ENCODE peak calls at places on chromosomes 5 and 9, in four cellular contexts. E is GM12878, S is GM12891, G is K562. N is an unnamed sample.

GRCh38 chr5:78537821-78538220 is 110.8 kb downstream of the LHFPL2 start:
- DNase-seq in E (no peak), S (peak), G (peak), N (peak)

GRCh38 chr5:42923710-42924109 is 112.0 kb upstream of the SELENOP start:
- DNase-seq in E (no peak), S (no peak), G (no peak), N (no peak)

GRCh38 chr9:107869111-107869510 is 379.5 kb upstream of the KLF4 start:
- DNase-seq in E (no peak), S (no peak), G (no peak), N (no peak)

GRCh38 chr5:103424008-103424407 is 138.6 kb downstream of the NUDT12 start:
- DNase-seq in E (no peak), S (no peak), G (no peak), N (no peak)

GRCh38 chr5:172939561-172939960 is 19.7 kb upstream of the RPL26L1 start:
- DNase-seq in E (no peak), S (no peak), G (no peak), N (no peak)

GRCh38 chr5:36648426-36648825 is 42.0 kb downstream of the SLC1A3 start:
- DNase-seq in E (no peak), S (no peak), G (no peak), N (no peak)

GRCh38 chr9:95509851-95510529 is 6.8 kb downstream of the PTCH1 start:
- DNase-seq in E (no peak), S (no peak), G (no peak), N (no peak)

GRCh38 chr5:79183011-79183410 is 52.9 kb upstream of the JMY start:
- DNase-seq in E (no peak), S (no peak), G (no peak), N (no peak)

GRCh38 chr9:3136999-3137675 is 293.2 kb upstream of the PUM3 start:
- DNase-seq in E (no peak), S (no peak), G (no peak), N (no peak)

GRCh38 chr5:11619339-11620028 is 284.8 kb downstream of the CTNND2 start:
- DNase-seq in E (no peak), S (no peak), G (no peak), N (no peak)

GRCh38 chr5:53403758-53404157 is 76.7 kb upstream of the FST start:
- DNase-seq in E (no peak), S (no peak), G (no peak), N (no peak)

GRCh38 chr5:170151105-170151831 is 45.6 kb downstream of the FOXI1 start:
- DNase-seq in E (no peak), S (no peak), G (peak), N (no peak)

GRCh38 chr9:131999692-132000551 is 79.7 kb downstream of the MED27 start:
- DNase-seq in E (peak), S (no peak), G (no peak), N (no peak)

GRCh38 chr5:169668732-169669131 is 31.7 kb downstream of the DOCK2 start:
- DNase-seq in E (no peak), S (no peak), G (no peak), N (no peak)

GRCh38 chr5:100430268-100430900 is 104.8 kb upstream of the FAM174A start:
- DNase-seq in E (peak), S (peak), G (peak), N (peak)

GRCh38 chr5:138111937-138112336 is 27.3 kb downstream of the NME5 start:
- DNase-seq in E (no peak), S (no peak), G (no peak), N (no peak)

GRCh38 chr9:135345775-135346433 is 133.7 kb upstream of the PPP1R26 start:
- DNase-seq in E (no peak), S (no peak), G (no peak), N (no peak)

GRCh38 chr5:138952962-138953361 is 77.8 kb upstream of the LRRTM2 start:
- DNase-seq in E (no peak), S (no peak), G (no peak), N (no peak)

GRCh38 chr9:91245432-91246313 is 116.0 kb downstream of the AUH start:
- DNase-seq in E (no peak), S (no peak), G (peak), N (no peak)

GRCh38 chr5:81852277-81853004 is 101.5 kb upstream of the SSBP2 start:
- DNase-seq in E (no peak), S (no peak), G (peak), N (peak)

GRCh38 chr5:82595083-82595482 is 316.9 kb upstream of the RPS23 start:
- DNase-seq in E (no peak), S (no peak), G (no peak), N (no peak)

GRCh38 chr5:151556808-151557207 is 34.3 kb downstream of the FAT2 start:
- DNase-seq in E (no peak), S (peak), G (no peak), N (peak)

GRCh38 chr5:83255268-83255667 is 177.9 kb downstream of the XRCC4 start:
- DNase-seq in E (no peak), S (no peak), G (no peak), N (no peak)

GRCh38 chr9:91907387-91908292 is 42.4 kb downstream of the ROR2 start:
- DNase-seq in E (no peak), S (no peak), G (peak), N (no peak)

GRCh38 chr5:91271999-91272398 is 111.1 kb downstream of the ARRDC3 start:
- DNase-seq in E (peak), S (no peak), G (no peak), N (no peak)

GRCh38 chr5:134227259-134227658 is 1.4 kb upstream of the PPP2CA start:
- DNase-seq in E (no peak), S (no peak), G (peak), N (no peak)

GRCh38 chr5:5340206-5340729 is 82.2 kb upstream of the ICE1 start:
- DNase-seq in E (no peak), S (no peak), G (peak), N (no peak)

GRCh38 chr5:140364472-140364765 is 4.4 kb downstream of the SLC4A9 start:
- DNase-seq in E (no peak), S (no peak), G (no peak), N (no peak)

GRCh38 chr5:10634056-10634455 is 70.2 kb downstream of the ANKRD33B start:
- DNase-seq in E (no peak), S (no peak), G (no peak), N (no peak)

GRCh38 chr9:14165376-14166035 is 148.4 kb downstream of the NFIB start:
- DNase-seq in E (no peak), S (no peak), G (no peak), N (no peak)

GRCh38 chr5:32319392-32319791 is 6.7 kb upstream of the MTMR12 start:
- DNase-seq in E (no peak), S (no peak), G (no peak), N (no peak)

GRCh38 chr5:53917095-53917494 is 356.7 kb downstream of the NDUFS4 start:
- DNase-seq in E (no peak), S (no peak), G (no peak), N (no peak)

GRCh38 chr5:74895906-74896305 is 29.7 kb upstream of the FAM169A start:
- DNase-seq in E (no peak), S (no peak), G (no peak), N (no peak)

GRCh38 chr9:35366627-35367026 is 123.3 kb upstream of the RUSC2 start:
- DNase-seq in E (no peak), S (no peak), G (no peak), N (no peak)

GRCh38 chr5:132768485-132768868 is 8.6 kb downstream of the SEPTIN8 start:
- DNase-seq in E (no peak), S (no peak), G (no peak), N (no peak)

GRCh38 chr9:32300373-32300772 is 84.1 kb upstream of the ACO1 start:
- DNase-seq in E (no peak), S (no peak), G (no peak), N (no peak)

DNA sequence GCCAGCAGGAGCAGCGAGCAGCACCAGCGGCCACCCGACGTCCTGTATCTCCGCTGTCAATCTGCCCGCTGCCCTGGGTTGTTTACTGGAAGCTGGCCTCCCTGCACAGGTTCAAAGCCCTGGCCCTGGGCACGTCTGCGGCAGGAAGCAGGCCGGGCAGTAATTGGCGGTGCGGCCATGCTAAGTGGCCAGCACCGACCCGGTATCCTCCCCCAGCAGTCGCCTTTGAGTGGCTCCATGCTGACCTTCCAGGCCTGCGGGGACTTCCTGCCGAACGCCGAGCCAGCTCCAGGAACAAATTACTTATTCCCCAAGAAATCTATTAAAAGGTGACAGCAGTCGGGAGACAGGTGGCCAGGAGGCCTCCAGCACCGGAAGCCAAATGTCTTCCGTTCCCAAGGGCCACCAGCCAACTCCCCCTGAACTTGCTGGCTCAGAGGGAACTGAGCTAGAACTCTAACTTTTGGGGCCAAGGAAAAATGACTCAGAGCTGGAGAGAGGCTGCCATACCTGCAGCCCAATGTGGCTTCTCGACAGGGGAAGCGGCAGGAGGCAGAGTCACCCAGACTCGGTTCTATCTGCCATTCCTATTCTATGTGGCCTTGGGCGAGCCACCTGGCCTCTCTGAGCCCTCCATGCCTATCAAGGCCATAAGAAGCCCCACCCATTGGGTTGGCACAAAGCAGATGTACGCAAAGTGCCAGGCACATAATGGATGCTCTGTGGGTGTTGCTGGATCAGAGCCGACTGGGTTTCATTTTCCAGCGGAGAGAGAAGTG is 13.7 kb upstream of the PSMB7 start:
- DNase-seq in E (no peak), S (no peak), G (no peak), N (no peak)
- TF ChIP-seq SPI1 in E (no peak), S (no peak), G (no peak), N (no peak)

GRCh38 chr5:149654893-149655505 is 73.7 kb downstream of the ARHGEF37 start:
- DNase-seq in E (no peak), S (no peak), G (no peak), N (no peak)

GRCh38 chr5:149652697-149653096 is 71.4 kb downstream of the ARHGEF37 start:
- DNase-seq in E (no peak), S (no peak), G (no peak), N (no peak)

GRCh38 chr5:149647334-149647733 is 66.0 kb downstream of the ARHGEF37 start:
- DNase-seq in E (no peak), S (no peak), G (no peak), N (no peak)

GRCh38 chr5:149654282-149654681 is 73.0 kb downstream of the ARHGEF37 start:
- DNase-seq in E (no peak), S (no peak), G (no peak), N (no peak)

DNA sequence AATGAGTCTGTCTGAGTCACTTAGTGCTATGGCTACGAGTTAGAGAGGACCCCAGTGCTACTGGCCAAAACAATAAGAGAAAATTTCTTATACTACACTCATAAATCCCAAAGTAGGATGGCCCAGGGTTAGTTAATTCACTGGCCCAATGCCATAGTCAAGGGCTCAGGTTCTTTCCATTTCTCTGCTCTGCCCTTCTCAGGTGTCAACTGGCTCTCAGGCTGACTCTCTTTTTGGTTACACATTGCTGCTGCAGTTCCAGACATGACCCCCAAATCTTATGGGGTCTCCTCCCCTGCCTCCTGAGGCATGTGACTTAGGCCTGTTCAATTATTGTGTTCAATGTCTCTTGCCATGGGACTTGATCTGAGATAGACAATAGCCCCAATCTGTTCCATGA is 70.4 kb downstream of the ARHGEF37 start:
- DNase-seq in E (no peak), S (no peak), G (no peak), N (no peak)
- TF ChIP-seq SPI1 in E (no peak), S (no peak), G (no peak), N (no peak)

GRCh38 chr5:118040496-118040895 is 947.9 kb downstream of the DTWD2 start:
- DNase-seq in E (no peak), S (no peak), G (no peak), N (no peak)

GRCh38 chr5:118044169-118044568 is 944.2 kb downstream of the DTWD2 start:
- DNase-seq in E (no peak), S (no peak), G (no peak), N (no peak)

GRCh38 chr5:118043531-118043930 is 944.8 kb downstream of the DTWD2 start:
- DNase-seq in E (no peak), S (no peak), G (no peak), N (no peak)

GRCh38 chr5:118042076-118042475 is 946.3 kb downstream of the DTWD2 start:
- DNase-seq in E (no peak), S (no peak), G (no peak), N (no peak)
- TF ChIP-seq SPI1 in E (no peak), S (no peak), G (no peak), N (no peak)

GRCh38 chr9:128159073-128159783 is 837 bp upstream of the BBLN start:
- DNase-seq in E (peak), S (no peak), G (peak), N (peak)
- TF ChIP-seq SPI1 in E (no peak), S (no peak), G (no peak), N (peak)

GRCh38 chr5:178487911-178488310 is 102.3 kb downstream of the COL23A1 start:
- DNase-seq in E (no peak), S (no peak), G (no peak), N (no peak)

GRCh38 chr5:178489281-178489976 is 100.8 kb downstream of the COL23A1 start:
- DNase-seq in E (no peak), S (no peak), G (no peak), N (peak)

GRCh38 chr5:178483620-178484019 is 106.6 kb downstream of the COL23A1 start:
- DNase-seq in E (no peak), S (no peak), G (no peak), N (peak)

GRCh38 chr5:178488696-178489095 is 101.5 kb downstream of the COL23A1 start:
- DNase-seq in E (no peak), S (no peak), G (no peak), N (no peak)

DNA sequence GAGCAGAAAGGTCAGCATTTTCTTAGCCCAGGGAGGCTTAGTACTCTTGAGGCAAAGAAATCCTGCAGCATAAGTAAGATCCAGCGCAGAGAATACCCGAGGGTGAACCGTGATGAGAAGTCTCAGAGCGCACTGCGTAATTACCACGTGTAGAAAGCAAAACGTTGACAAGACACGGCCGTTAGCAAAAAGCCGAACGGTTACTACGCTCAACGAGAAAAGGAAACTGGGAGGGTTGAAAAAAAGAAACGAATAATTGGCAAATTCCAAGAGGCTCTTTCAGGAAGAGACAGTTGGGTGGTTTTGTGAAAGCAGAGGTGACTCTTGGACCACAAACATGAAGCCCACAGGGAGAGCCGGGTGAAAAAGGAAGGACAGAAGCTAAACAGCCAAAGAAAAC is 103.9 kb downstream of the COL23A1 start:
- DNase-seq in E (no peak), S (no peak), G (no peak), N (peak)
- TF ChIP-seq SPI1 in E (no peak), S (no peak), G (no peak), N (no peak)

GRCh38 chr9:23587433-23587832 is 238.6 kb downstream of the ELAVL2 start:
- DNase-seq in E (no peak), S (no peak), G (no peak), N (no peak)

GRCh38 chr9:23586906-23587305 is 239.1 kb downstream of the ELAVL2 start:
- DNase-seq in E (no peak), S (no peak), G (no peak), N (no peak)

GRCh38 chr9:23581936-23582335 is 244.1 kb downstream of the ELAVL2 start:
- DNase-seq in E (no peak), S (no peak), G (no peak), N (peak)

GRCh38 chr9:23587903-23588302 is 238.1 kb downstream of the ELAVL2 start:
- DNase-seq in E (no peak), S (no peak), G (no peak), N (no peak)

GRCh38 chr9:23582836-23583235 is 243.2 kb downstream of the ELAVL2 start:
- DNase-seq in E (no peak), S (no peak), G (no peak), N (no peak)
- TF ChIP-seq SPI1 in E (no peak), S (no peak), G (no peak), N (no peak)

GRCh38 chr9:137275937-137276756 is 1.4 kb upstream of the TOR4A start:
- DNase-seq in E (no peak), S (no peak), G (no peak), N (no peak)
- TF ChIP-seq SPI1 in E (no peak), S (no peak), G (no peak), N (no peak)

GRCh38 chr5:39761199-39761580 is 336.4 kb upstream of the DAB2 start:
- DNase-seq in E (no peak), S (no peak), G (no peak), N (no peak)

GRCh38 chr5:39757121-39757520 is 332.3 kb upstream of the DAB2 start:
- DNase-seq in E (no peak), S (no peak), G (no peak), N (no peak)

GRCh38 chr5:39760385-39761198 is 335.8 kb upstream of the DAB2 start:
- DNase-seq in E (no peak), S (no peak), G (no peak), N (peak)

GRCh38 chr5:39758426-39758825 is 333.6 kb upstream of the DAB2 start:
- DNase-seq in E (no peak), S (no peak), G (no peak), N (no peak)

GRCh38 chr5:39759696-39760095 is 334.9 kb upstream of the DAB2 start:
- DNase-seq in E (no peak), S (no peak), G (no peak), N (no peak)
- TF ChIP-seq SPI1 in E (no peak), S (no peak), G (no peak), N (no peak)